ENCODE peak calls at places on chromosomes 11 and 22, in six cellular contexts. O is SIG-M5, Z is NCI-H2029, A is fibroblast of pulmonary artery, K is cardiac muscle cell, B is left ventricle myocardium superior. L is an unnamed sample.

GRCh38 chr22:26648011-26648497 is 9.3 kb upstream of the MIAT start:
- DNase-seq in O (no peak), Z (peak), A (no peak), K (no peak), B (no peak), L (no peak)

GRCh38 chr11:26230021-26230420 is 101.9 kb upstream of the ANO3 start:
- DNase-seq in O (no peak), Z (no peak), A (peak), K (no peak), B (no peak), L (no peak)

GRCh38 chr11:13384837-13385417 is 78.1 kb downstream of the BTBD10 start:
- DNase-seq in O (no peak), Z (no peak), A (peak), K (peak), B (no peak), L (peak)

GRCh38 chr11:74257934-74258553 is 53.4 kb downstream of the P4HA3 start:
- DNase-seq in O (no peak), Z (peak), A (peak), K (peak), B (peak), L (no peak)

GRCh38 chr11:57434640-57435546 is 8.0 kb upstream of the SLC43A3 start:
- DNase-seq in O (peak), Z (peak), A (peak), K (no peak), B (no peak), L (no peak)

GRCh38 chr11:73290536-73290935 is 17.5 kb upstream of the ARHGEF17 start:
- DNase-seq in O (no peak), Z (no peak), A (no peak), K (no peak), B (no peak), L (no peak)

GRCh38 chr22:27499121-27499520 is 302.4 kb downstream of the MN1 start:
- DNase-seq in O (no peak), Z (no peak), A (no peak), K (no peak), B (no peak), L (no peak)

GRCh38 chr11:75563978-75564552 is 2.0 kb downstream of the SERPINH1 start:
- DNase-seq in O (no peak), Z (no peak), A (peak), K (peak), B (peak), L (no peak)

GRCh38 chr22:43482310-43482625 is 70.5 kb downstream of the MPPED1 start:
- DNase-seq in O (no peak), Z (no peak), A (no peak), K (no peak), B (no peak), L (no peak)

L was measured in D341Med.